ENCODE peak calls at places on chromosomes 11 and 22, in nine cellular contexts. V, T, G, M, S, B, N, C and X are unnamed samples.

GRCh38 chr11:15727125-15727524 is 612.4 kb downstream of the INSC start:
- DNase-seq in V (no peak), T (no peak), G (no peak), M (no peak), S (no peak), B (no peak), N (no peak), C (no peak), X (no peak)

GRCh38 chr22:42560381-42560780 is 6.6 kb downstream of the SERHL2 start:
- DNase-seq in V (no peak), T (no peak), G (no peak), M (no peak), S (no peak), B (no peak), N (no peak), C (no peak), X (no peak)

GRCh38 chr22:31447337-31447736 is 42.3 kb downstream of the EIF4ENIF1 start:
- DNase-seq in V (no peak), T (no peak), G (no peak), M (no peak), S (no peak), B (no peak), N (no peak), C (peak), X (no peak)

GRCh38 chr11:19723572-19724342 is 11.1 kb downstream of the NAV2 start:
- DNase-seq in V (no peak), T (no peak), G (peak), M (peak), S (no peak), B (peak), N (peak), C (peak), X (peak)

GRCh38 chr11:61762798-61763197 is 10.4 kb downstream of the MYRF start:
- DNase-seq in V (no peak), T (no peak), G (no peak), M (no peak), S (no peak), B (no peak), N (no peak), C (no peak), X (no peak)

GRCh38 chr11:72426054-72426757 is 8.1 kb downstream of the CLPB start:
- DNase-seq in V (no peak), T (no peak), G (no peak), M (no peak), S (no peak), B (no peak), N (no peak), C (no peak), X (no peak)

GRCh38 chr11:113681711-113682410 is 24.2 kb downstream of the TMPRSS5 start:
- DNase-seq in V (no peak), T (no peak), G (no peak), M (no peak), S (no peak), B (no peak), N (no peak), C (no peak), X (no peak)

GRCh38 chr22:45589556-45589955 is 82.1 kb upstream of the ATXN10 start:
- DNase-seq in V (no peak), T (no peak), G (no peak), M (no peak), S (no peak), B (no peak), N (no peak), C (no peak), X (no peak)

GRCh38 chr11:80473562-80473961 is 1032.7 kb upstream of the TENM4 start:
- DNase-seq in V (no peak), T (no peak), G (no peak), M (no peak), S (no peak), B (no peak), N (no peak), C (no peak), X (no peak)

GRCh38 chr22:22753526-22754267 is 109.3 kb downstream of the GGTLC2 start:
- DNase-seq in V (peak), T (no peak), G (peak), M (peak), S (peak), B (no peak), N (peak), C (peak), X (peak)

GRCh38 chr22:36541831-36542391 is 12.9 kb upstream of the EIF3D start:
- DNase-seq in V (no peak), T (no peak), G (peak), M (no peak), S (no peak), B (peak), N (peak), C (peak), X (peak)

GRCh38 chr11:106670069-106670468 is 348.2 kb downstream of the GUCY1A2 start:
- DNase-seq in V (no peak), T (no peak), G (no peak), M (no peak), S (no peak), B (no peak), N (no peak), C (peak), X (no peak)

GRCh38 chr22:24535348-24535747 is 19.6 kb downstream of the GUCD1 start:
- DNase-seq in V (no peak), T (no peak), G (no peak), M (no peak), S (no peak), B (no peak), N (no peak), C (no peak), X (no peak)

GRCh38 chr11:117428856-117429229 is 101.2 kb downstream of the CEP164 start:
- DNase-seq in V (no peak), T (no peak), G (no peak), M (no peak), S (no peak), B (no peak), N (no peak), C (no peak), X (no peak)

GRCh38 chr11:92717240-92717639 is 252.2 kb upstream of the MTNR1B start:
- DNase-seq in V (no peak), T (no peak), G (no peak), M (no peak), S (no peak), B (no peak), N (no peak), C (no peak), X (no peak)

GRCh38 chr22:40009231-40009769 is 14.5 kb downstream of the FAM83F start:
- DNase-seq in V (no peak), T (no peak), G (no peak), M (no peak), S (no peak), B (no peak), N (no peak), C (peak), X (no peak)

GRCh38 chr11:36146437-36146836 is 142.8 kb downstream of the COMMD9 start:
- DNase-seq in V (no peak), T (no peak), G (no peak), M (no peak), S (no peak), B (no peak), N (no peak), C (no peak), X (no peak)

GRCh38 chr22:29788339-29789279 is 21.4 kb downstream of the UQCR10 start:
- DNase-seq in V (no peak), T (no peak), G (no peak), M (no peak), S (no peak), B (no peak), N (no peak), C (no peak), X (no peak)

GRCh38 chr22:22159384-22159783 is 85.2 kb upstream of the VPREB1 start:
- DNase-seq in V (no peak), T (no peak), G (no peak), M (no peak), S (no peak), B (no peak), N (no peak), C (no peak), X (no peak)

GRCh38 chr11:44351006-44351660 is 41.2 kb upstream of the ALX4 start:
- DNase-seq in V (no peak), T (no peak), G (no peak), M (no peak), S (no peak), B (no peak), N (no peak), C (no peak), X (no peak)

GRCh38 chr11:69531071-69531716 is 49.7 kb downstream of the LINC01488 start:
- DNase-seq in V (no peak), T (peak), G (no peak), M (no peak), S (peak), B (no peak), N (no peak), C (no peak), X (no peak)

GRCh38 chr11:89182773-89183172 is 5.1 kb downstream of the TYR start:
- DNase-seq in V (no peak), T (no peak), G (no peak), M (no peak), S (no peak), B (peak), N (no peak), C (peak), X (peak)

GRCh38 chr11:28963189-28963588 is 855.0 kb downstream of the METTL15 start:
- DNase-seq in V (no peak), T (no peak), G (no peak), M (no peak), S (no peak), B (peak), N (no peak), C (peak), X (peak)

GRCh38 chr11:69205929-69206612 is 50.3 kb downstream of the SMIM38 start:
- DNase-seq in V (no peak), T (peak), G (no peak), M (no peak), S (no peak), B (no peak), N (no peak), C (no peak), X (no peak)